ENCODE peak calls at places on chromosomes 16 and 17, in eight cellular contexts. N, D, Y, S, P, M, X and R are unnamed samples.

GRCh38 chr17:74012465-74012864 is 191.0 kb upstream of the RPL38 start:
- DNase-seq in D (no peak), S (no peak), P (no peak), Y (peak), M (no peak), N (peak), X (peak), R (no peak)

GRCh38 chr17:65723356-65723928 is 162.0 kb upstream of the AXIN2 start:
- DNase-seq in X (no peak), N (no peak), S (no peak), M (peak), P (no peak), D (no peak), Y (no peak), R (no peak)

GRCh38 chr16:20271893-20272292 is 55.4 kb downstream of the GP2 start:
- DNase-seq in P (no peak), X (no peak), M (no peak), N (no peak), D (no peak), S (no peak), Y (no peak), R (no peak)

GRCh38 chr16:54847207-54847606 is 83.5 kb upstream of the IRX5 start:
- DNase-seq in S (no peak), P (no peak), Y (no peak), X (no peak), N (no peak), D (peak), M (peak), R (no peak)

GRCh38 chr16:4393243-4393606 is 21.6 kb downstream of the VASN start:
- DNase-seq in P (no peak), M (peak), S (no peak), Y (no peak), N (no peak), D (no peak), X (no peak), R (no peak)

GRCh38 chr16:28924762-28925385 is at the start of gene RABEP2:
- DNase-seq in N (peak), D (peak), Y (peak), P (peak), M (peak), X (peak), S (peak), R (peak)

GRCh38 chr17:74431568-74432483 is at the start of gene GPRC5C:
- DNase-seq in P (no peak), Y (peak), N (peak), D (peak), M (peak), S (peak), X (no peak), R (peak)

GRCh38 chr17:17059301-17059890 is 17.1 kb downstream of the MPRIP start:
- DNase-seq in N (no peak), Y (no peak), P (no peak), S (no peak), X (no peak), M (no peak), D (no peak), R (no peak)

GRCh38 chr17:75077072-75077489 is 10.7 kb upstream of the SLC16A5 start:
- DNase-seq in S (no peak), M (no peak), D (no peak), Y (no peak), N (no peak), P (no peak), X (no peak), R (no peak)

GRCh38 chr17:68318103-68318991 is 27.1 kb downstream of the ARSG start:
- DNase-seq in N (no peak), X (no peak), D (peak), Y (no peak), M (peak), S (no peak), P (no peak), R (no peak)

GRCh38 chr17:7650509-7651096 is at the start of gene ATP1B2:
- DNase-seq in Y (peak), D (no peak), N (peak), S (peak), P (peak), X (peak), M (peak), R (peak)

GRCh38 chr16:2194166-2194834 is 2.1 kb downstream of the CASKIN1 start:
- DNase-seq in X (no peak), S (no peak), N (no peak), D (no peak), P (no peak), M (peak), Y (no peak), R (no peak)

GRCh38 chr16:11742041-11742535 is 569 bp downstream of the TXNDC11 start:
- DNase-seq in M (no peak), Y (no peak), S (peak), X (peak), N (peak), D (no peak), P (peak), R (no peak)

GRCh38 chr16:81522141-81522701 is 77.6 kb downstream of the CMIP start:
- DNase-seq in P (no peak), S (no peak), Y (no peak), D (no peak), X (no peak), M (no peak), N (no peak), R (peak)

GRCh38 chr16:76653390-76654026 is 376.3 kb downstream of the CNTNAP4 start:
- DNase-seq in X (no peak), P (no peak), S (no peak), Y (no peak), D (peak), M (peak), N (no peak), R (no peak)

GRCh38 chr16:66486773-66487579 is 59.9 kb downstream of the BEAN1 start:
- DNase-seq in M (peak), S (no peak), D (peak), X (no peak), P (no peak), N (no peak), Y (no peak), R (no peak)

GRCh38 chr17:30554839-30555751 is 77.9 kb downstream of the GOSR1 start:
- DNase-seq in P (no peak), M (peak), Y (no peak), N (no peak), S (no peak), D (no peak), X (no peak), R (no peak)

GRCh38 chr17:49218941-49219913 is 8.7 kb downstream of the ABI3 start:
- DNase-seq in P (no peak), N (no peak), Y (no peak), S (peak), D (no peak), M (no peak), X (no peak), R (peak)

GRCh38 chr17:50028207-50029120 is 27.4 kb upstream of the ITGA3 start:
- DNase-seq in N (no peak), Y (no peak), D (peak), M (peak), X (no peak), S (no peak), P (no peak), R (no peak)

GRCh38 chr17:9935408-9935807 is 30.3 kb upstream of the RCVRN start:
- DNase-seq in Y (no peak), P (no peak), M (peak), X (no peak), N (no peak), D (no peak), S (no peak), R (no peak)

GRCh38 chr16:57539072-57539796 is 2.9 kb upstream of the CCDC102A start:
- DNase-seq in D (no peak), P (no peak), Y (no peak), S (no peak), X (no peak), M (no peak), N (no peak), R (no peak)

GRCh38 chr16:84018710-84019109 is 23.9 kb downstream of the SLC38A8 start:
- DNase-seq in N (no peak), P (no peak), X (no peak), D (no peak), Y (no peak), M (no peak), S (no peak), R (no peak)

GRCh38 chr16:27598226-27598625 is 48.3 kb downstream of the KATNIP start:
- DNase-seq in S (no peak), Y (no peak), X (no peak), N (no peak), M (no peak), D (no peak), P (no peak), R (no peak)

GRCh38 chr17:2926019-2926650 is 129.9 kb downstream of the RAP1GAP2 start:
- DNase-seq in N (no peak), M (peak), D (peak), X (no peak), S (no peak), Y (no peak), P (no peak), R (no peak)

GRCh38 chr17:38815576-38816193 is 9.4 kb downstream of the CWC25 start:
- DNase-seq in Y (no peak), M (peak), X (no peak), S (no peak), N (no peak), D (peak), P (no peak), R (no peak)

GRCh38 chr16:46573008-46573833 is 48.0 kb downstream of the SHCBP1 start:
- DNase-seq in M (peak), D (no peak), X (no peak), Y (no peak), S (no peak), N (no peak), P (no peak), R (no peak)

GRCh38 chr16:71645450-71645849 is 19.5 kb downstream of the MARVELD3 start:
- DNase-seq in Y (no peak), D (peak), P (no peak), M (peak), S (no peak), N (no peak), X (no peak), R (no peak)

GRCh38 chr16:53881371-53881770 is 177.4 kb downstream of the FTO start:
- DNase-seq in M (peak), P (no peak), N (no peak), D (no peak), Y (no peak), S (no peak), X (no peak), R (no peak)

GRCh38 chr17:70795620-70796019 is 626.3 kb downstream of the KCNJ2 start:
- DNase-seq in N (no peak), D (no peak), M (no peak), Y (no peak), P (no peak), S (no peak), X (no peak), R (no peak)

GRCh38 chr16:69706256-69706974 is 19.9 kb downstream of the NQO1 start:
- DNase-seq in N (no peak), S (no peak), X (no peak), P (no peak), D (no peak), M (peak), Y (no peak), R (no peak)